ENCODE peak calls at places on chromosomes 6 and 20, in four cellular contexts. E, N, D and M are unnamed samples.

GRCh38 chr6:148835920-148836441 is 89.2 kb downstream of the UST start:
- DNase-seq in N (no peak), E (no peak), D (no peak), M (no peak)

GRCh38 chr6:70838907-70839285 is 118.0 kb downstream of the B3GAT2 start:
- DNase-seq in N (no peak), D (no peak), E (peak; percentile 8), M (no peak)

GRCh38 chr6:40688214-40688761 is 101.1 kb upstream of the LRFN2 start:
- DNase-seq in E (no peak), N (no peak), D (no peak), M (no peak)

GRCh38 chr20:50558483-50558925 is 48.3 kb downstream of the PTPN1 start:
- DNase-seq in E (no peak), D (no peak), N (peak; percentile 63), M (no peak)

GRCh38 chr6:106692823-106693216 is 63.4 kb downstream of the QRSL1 start:
- DNase-seq in E (no peak), N (no peak), D (no peak), M (no peak)

GRCh38 chr20:60470366-60470765 is 512.1 kb downstream of the CDH26 start:
- DNase-seq in D (no peak), E (no peak), N (no peak), M (no peak)

GRCh38 chr6:16331328-16332174 is 93.2 kb downstream of the GMPR start:
- DNase-seq in N (peak; percentile 86), D (no peak), E (peak; percentile 71), M (peak; percentile 78)

GRCh38 chr6:168584251-168584650 is 143.3 kb downstream of the SMOC2 start:
- DNase-seq in D (no peak), E (no peak), N (no peak), M (no peak)

GRCh38 chr20:50575869-50576720 is 65.9 kb downstream of the PTPN1 start:
- DNase-seq in D (no peak), E (peak; percentile 63), N (peak; percentile 45), M (peak; percentile 58)

GRCh38 chr20:19712737-19713260 is 45.3 kb upstream of the RIN2 start:
- DNase-seq in D (no peak), N (no peak), E (no peak), M (no peak)

GRCh38 chr20:15831201-15831600 is 742.0 kb downstream of the KIF16B start:
- DNase-seq in N (no peak), D (no peak), E (no peak), M (no peak)

GRCh38 chr20:39607124-39607523 is 645.0 kb downstream of the DHX35 start:
- DNase-seq in N (no peak), E (no peak), D (no peak), M (no peak)

GRCh38 chr6:158255280-158255973 is 56.8 kb upstream of the TULP4 start:
- DNase-seq in N (no peak), D (no peak), E (no peak), M (no peak)

GRCh38 chr6:43074847-43075741 is 1.0 kb upstream of the PTK7 start:
- DNase-seq in E (no peak), D (no peak), N (no peak), M (no peak)

GRCh38 chr20:40680560-40680959 is 8.5 kb downstream of the MAFB start:
- DNase-seq in N (no peak), D (peak; percentile 13), E (no peak), M (no peak)

GRCh38 chr6:18609715-18610114 is 222.6 kb downstream of the RNF144B start:
- DNase-seq in N (no peak), E (no peak), D (no peak), M (no peak)

GRCh38 chr6:10658910-10659696 is 35.3 kb downstream of the C6orf52 start:
- DNase-seq in D (no peak), N (no peak), E (no peak), M (no peak)

GRCh38 chr6:122014961-122015360 is 384.5 kb upstream of the HSF2 start:
- DNase-seq in E (no peak), D (no peak), N (no peak), M (no peak)

GRCh38 chr6:168032383-168032760 is 34.9 kb downstream of the KIF25 start:
- DNase-seq in N (no peak), E (no peak), D (no peak), M (no peak)

GRCh38 chr6:140018588-140018987 is 644.1 kb upstream of the CITED2 start:
- DNase-seq in D (no peak), E (no peak), N (no peak), M (no peak)

GRCh38 chr6:145813285-145814034 is 1.1 kb downstream of the FBXO30 start:
- DNase-seq in D (no peak), E (peak; percentile 23), N (no peak), M (peak; percentile 8)

GRCh38 chr20:57547250-57547649 is 13.7 kb upstream of the PCK1 start:
- DNase-seq in N (no peak), E (peak; percentile 40), D (no peak), M (no peak)

GRCh38 chr6:152948150-152948768 is 34.6 kb downstream of the FBXO5 start:
- DNase-seq in N (no peak), D (no peak), E (peak; percentile 54), M (peak; percentile 52)

GRCh38 chr6:154404791-154405400 is 48.3 kb upstream of the IPCEF1 start:
- DNase-seq in N (no peak), D (no peak), E (no peak), M (no peak)

GRCh38 chr6:6614096-6614964 is 25.8 kb downstream of the LY86 start:
- DNase-seq in N (no peak), D (no peak), E (no peak), M (no peak)

GRCh38 chr6:1795923-1796322 is 186.2 kb downstream of the FOXC1 start:
- DNase-seq in E (no peak), N (no peak), D (no peak), M (no peak)

GRCh38 chr6:1790684-1791083 is 181.0 kb downstream of the FOXC1 start:
- DNase-seq in N (no peak), E (no peak), D (no peak), M (no peak)

GRCh38 chr6:1789092-1789491 is 179.4 kb downstream of the FOXC1 start:
- DNase-seq in N (peak; percentile 37), D (no peak), E (no peak), M (no peak)

GRCh38 chr6:1796706-1797529 is 187.2 kb downstream of the FOXC1 start:
- DNase-seq in D (no peak), E (no peak), N (no peak), M (no peak)

DNA sequence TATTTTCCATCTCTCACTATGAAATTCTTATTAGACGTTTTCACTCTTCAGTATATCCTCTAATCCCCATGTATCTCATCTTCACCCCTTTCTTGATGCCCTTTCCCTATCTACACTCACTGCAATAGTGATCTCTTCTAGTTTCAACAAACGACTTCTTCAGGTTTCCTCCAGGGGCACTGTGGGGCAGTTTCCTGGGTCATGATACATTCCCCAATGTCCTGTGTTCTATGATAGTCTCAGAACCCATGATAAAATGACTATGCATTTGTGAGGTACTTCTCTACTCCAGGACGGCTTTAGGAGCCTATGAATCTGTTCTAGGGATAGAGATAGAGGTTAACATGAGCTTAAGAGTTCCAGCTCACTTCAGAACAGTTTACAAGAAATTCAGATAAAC is 183.3 kb downstream of the FOXC1 start:
- DNase-seq in D (no peak), N (no peak), E (peak; percentile 53), M (peak; percentile 55)
- TF ChIP-seq TARDBP in D (no peak), N (no peak), E (no peak), M (no peak)

DNA sequence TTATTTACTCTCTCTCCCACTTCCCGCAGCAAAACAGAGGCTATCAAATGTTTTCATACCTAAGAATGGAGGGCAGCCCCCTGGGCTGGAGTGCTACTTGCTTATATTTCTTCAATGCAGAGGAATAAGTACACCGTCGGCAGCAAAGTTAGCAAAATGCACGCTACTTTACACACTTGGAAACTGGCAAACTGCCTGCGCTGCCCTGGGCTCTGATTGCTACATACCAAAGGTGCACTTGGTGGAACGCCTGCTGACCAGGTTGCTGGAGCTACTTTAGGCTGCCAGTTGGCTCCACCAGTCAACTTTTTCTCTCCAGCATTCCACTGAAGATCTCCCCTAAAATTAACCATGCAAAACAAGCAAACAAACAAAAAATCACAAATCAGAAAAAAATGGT is 62.4 kb downstream of the PRSS35 start:
- DNase-seq in D (no peak), N (no peak), E (no peak), M (no peak)
- TF ChIP-seq FOXK2 in D (no peak), N (no peak), E (no peak), M (no peak)

DNA sequence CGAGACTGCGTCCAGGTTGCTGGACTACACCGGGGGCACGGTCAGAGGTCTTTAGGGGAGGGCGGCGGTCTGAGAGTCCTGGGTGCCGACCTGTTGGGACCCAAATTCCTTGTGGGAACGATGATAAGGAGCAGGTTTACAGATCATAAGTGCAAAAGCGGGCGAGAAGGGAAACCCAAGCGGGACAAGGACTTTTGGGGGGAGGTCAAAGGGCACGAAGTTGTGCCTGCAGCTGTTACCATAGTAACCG is 350 bp upstream of the GNL1 start:
- DNase-seq in D (no peak), E (no peak), N (no peak), M (no peak)
- TF ChIP-seq FOXM1 in D (no peak), E (no peak), N (no peak), M (no peak)

GRCh38 chr20:34522969-34523871 is 7.0 kb downstream of the DYNLRB1 start:
- DNase-seq in D (no peak), N (peak; percentile 37), E (peak; percentile 83), M (peak; percentile 68)
- TF ChIP-seq TARDBP in D (no peak), N (no peak), E (peak; percentile 67), M (no peak)

GRCh38 chr6:55704421-55704820 is 125.4 kb upstream of the HMGCLL1 start:
- DNase-seq in N (no peak), D (no peak), E (no peak), M (no peak)
- TF ChIP-seq FOXK2 in N (no peak), D (no peak), E (no peak), M (no peak)

DNA sequence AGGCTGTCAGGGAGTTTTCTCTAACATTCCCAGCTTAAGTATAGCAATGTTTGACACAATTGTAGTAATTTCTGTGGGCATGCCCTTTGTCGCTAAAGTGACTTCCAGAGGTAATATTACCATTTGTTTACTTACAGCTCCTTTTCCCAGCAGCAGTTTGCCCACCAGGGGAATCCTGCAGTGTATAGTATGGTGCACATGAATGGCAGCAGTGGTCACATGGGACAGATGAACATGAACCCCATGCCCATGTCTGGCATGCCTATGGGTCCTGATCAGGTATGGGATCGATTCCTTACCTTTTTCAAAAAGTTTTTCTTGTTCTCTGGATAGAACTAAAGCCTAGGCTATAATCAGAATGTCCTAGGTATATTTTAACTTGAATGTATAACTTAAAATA is 132.5 kb downstream of the SULF2 start:
- DNase-seq in D (no peak), N (no peak), E (no peak), M (no peak)
- TF ChIP-seq FOXM1 in D (no peak), N (no peak), E (no peak), M (no peak)

GRCh38 chr6:408599-409102 is 17.1 kb downstream of the IRF4 start:
- DNase-seq in D (no peak), N (peak; percentile 69), E (peak; percentile 65), M (peak; percentile 78)
- TF ChIP-seq TARDBP in D (no peak), N (no peak), E (no peak), M (no peak)